ENCODE peak calls at places on chromosomes 7 and 10, in five cellular contexts. One of them, this sample, is unnamed.

GRCh38 chr10:71520042-71520441 is 123.3 kb downstream of the CDH23 start:
- DNase-seq in spleen: no peak
- DNase-seq in mammary epithelial cell: no peak
- DNase-seq in Peyer's patch: no peak
- DNase-seq in HepG2: no peak
- DNase-seq in this sample: no peak

GRCh38 chr7:46532571-46532970 is 611.5 kb upstream of the IGFBP3 start:
- DNase-seq in spleen: no peak
- DNase-seq in mammary epithelial cell: no peak
- DNase-seq in Peyer's patch: no peak
- DNase-seq in HepG2: no peak
- DNase-seq in this sample: no peak

GRCh38 chr7:157466473-157467261 is 129.9 kb downstream of the DNAJB6 start:
- DNase-seq in spleen: peak; percentile 37
- DNase-seq in mammary epithelial cell: no peak
- DNase-seq in Peyer's patch: no peak
- DNase-seq in HepG2: no peak
- DNase-seq in this sample: no peak

GRCh38 chr7:74289660-74290589 is 718 bp downstream of the CLIP2 start:
- DNase-seq in spleen: peak; percentile 88
- DNase-seq in mammary epithelial cell: no peak
- DNase-seq in Peyer's patch: peak; percentile 73
- DNase-seq in HepG2: no peak
- DNase-seq in this sample: peak; percentile 17

GRCh38 chr7:54188843-54189242 is 353.3 kb upstream of the VSTM2A start:
- DNase-seq in spleen: no peak
- DNase-seq in mammary epithelial cell: no peak
- DNase-seq in Peyer's patch: no peak
- DNase-seq in HepG2: no peak
- DNase-seq in this sample: no peak

GRCh38 chr10:58480321-58480720 is 32.4 kb upstream of the BICC1 start:
- DNase-seq in spleen: no peak
- DNase-seq in mammary epithelial cell: no peak
- DNase-seq in Peyer's patch: no peak
- DNase-seq in HepG2: no peak
- DNase-seq in this sample: no peak

GRCh38 chr10:112950714-112951348 is 784 bp downstream of the TCF7L2 start:
- DNase-seq in spleen: peak; percentile 80
- DNase-seq in mammary epithelial cell: peak; percentile 45
- DNase-seq in Peyer's patch: peak; percentile 64
- DNase-seq in HepG2: no peak
- DNase-seq in this sample: no peak

GRCh38 chr7:151232272-151233110 is at the start of gene CHPF2:
- DNase-seq in spleen: peak; percentile 99
- DNase-seq in mammary epithelial cell: peak; percentile 82
- DNase-seq in Peyer's patch: peak; percentile 90
- DNase-seq in HepG2: peak; percentile 66
- DNase-seq in this sample: peak; percentile 91

GRCh38 chr10:29783211-29783947 is 148.6 kb upstream of the SVIL start:
- DNase-seq in spleen: no peak
- DNase-seq in mammary epithelial cell: peak; percentile 55
- DNase-seq in Peyer's patch: no peak
- DNase-seq in HepG2: no peak
- DNase-seq in this sample: no peak

GRCh38 chr7:105806592-105807266 is 69.7 kb downstream of the ATXN7L1 start:
- DNase-seq in spleen: no peak
- DNase-seq in mammary epithelial cell: peak; percentile 72
- DNase-seq in Peyer's patch: no peak
- DNase-seq in HepG2: no peak
- DNase-seq in this sample: no peak

GRCh38 chr7:104984591-104985258 is 29.3 kb upstream of the KMT2E start:
- DNase-seq in spleen: no peak
- DNase-seq in mammary epithelial cell: no peak
- DNase-seq in Peyer's patch: no peak
- DNase-seq in HepG2: no peak
- DNase-seq in this sample: no peak

DNA sequence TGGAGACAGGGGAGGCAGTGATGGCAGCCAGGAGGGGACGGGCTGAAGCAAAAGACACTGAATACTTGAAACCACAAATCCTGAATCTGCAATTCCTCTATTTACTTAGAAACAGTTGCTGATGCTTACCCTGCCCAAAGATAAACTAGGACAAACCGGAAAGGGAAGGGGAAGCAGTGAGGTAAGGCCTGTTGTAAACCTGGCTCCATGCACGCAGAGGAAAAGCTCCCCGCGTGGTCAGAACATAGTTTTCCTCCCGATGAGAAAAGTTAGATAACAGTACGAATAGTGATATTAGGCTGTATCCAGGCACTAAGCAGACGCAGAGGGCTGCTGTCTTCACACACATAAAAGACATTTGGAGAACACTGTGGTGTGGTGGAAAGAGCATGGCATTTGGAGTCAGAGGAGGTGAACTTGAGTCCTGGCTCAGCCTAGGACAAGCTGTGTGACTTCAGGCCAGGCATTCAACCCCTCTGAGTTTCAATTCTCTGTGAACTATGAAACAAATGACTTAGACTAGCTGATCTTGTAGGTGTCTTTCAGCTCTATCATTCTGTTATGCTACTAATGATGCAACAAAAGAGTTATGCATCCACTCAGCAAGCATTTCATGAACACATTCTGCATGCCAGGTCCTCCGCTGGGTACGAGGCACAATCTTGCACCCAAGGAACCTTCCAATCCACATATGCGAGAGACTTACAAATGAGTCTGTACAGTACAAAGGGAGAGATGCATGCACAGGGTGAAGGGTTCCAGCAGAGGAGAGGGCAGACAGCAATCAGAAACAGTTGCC is 80.9 kb downstream of the SORBS1 start:
- DNase-seq in spleen: no peak
- DNase-seq in mammary epithelial cell: no peak
- DNase-seq in Peyer's patch: no peak
- DNase-seq in HepG2: no peak
- DNase-seq in this sample: no peak
- H3K4me1 ChIP-seq in spleen: peaks cover 19% of the 10 kb centered on the region
- H3K4me1 ChIP-seq in mammary epithelial cell: no peaks in the 10 kb centered on the region
- H3K4me1 ChIP-seq in Peyer's patch: peaks cover 3% of the 10 kb centered on the region
- H3K4me1 ChIP-seq in HepG2: peaks cover 85% of the 10 kb centered on the region
- H3K4me1 ChIP-seq in this sample: no peaks in the 10 kb centered on the region

DNA sequence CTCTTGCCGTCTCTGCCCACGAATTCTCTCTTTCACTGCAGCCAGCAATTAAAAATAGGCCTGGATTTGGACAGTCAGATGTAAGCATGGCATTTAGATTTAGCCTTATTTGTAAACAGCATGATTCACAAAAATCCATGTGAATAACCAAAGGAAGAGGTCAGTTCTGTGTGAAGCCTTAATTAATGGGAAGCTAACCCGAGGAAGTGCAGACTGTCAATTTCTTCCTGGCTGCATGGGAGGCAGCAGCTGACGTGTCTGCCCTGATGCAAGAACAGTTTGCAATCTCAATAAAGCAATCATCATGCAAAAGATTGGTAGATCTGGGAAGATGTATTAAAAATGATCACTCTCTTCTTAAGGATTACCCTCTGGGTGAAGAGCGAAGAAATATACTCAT is 526.5 kb upstream of the NRP1 start:
- DNase-seq in spleen: no peak
- DNase-seq in mammary epithelial cell: no peak
- DNase-seq in Peyer's patch: no peak
- DNase-seq in HepG2: no peak
- DNase-seq in this sample: no peak
- H3K27me3 ChIP-seq in spleen: no peaks in the 10 kb centered on the region
- H3K27me3 ChIP-seq in mammary epithelial cell: no peaks in the 10 kb centered on the region
- H3K27me3 ChIP-seq in Peyer's patch: no peaks in the 10 kb centered on the region
- H3K27me3 ChIP-seq in HepG2: no peaks in the 10 kb centered on the region
- H3K27me3 ChIP-seq in this sample: no peaks in the 10 kb centered on the region

GRCh38 chr10:110504111-110504735 is 6.5 kb downstream of the DUSP5 start:
- DNase-seq in spleen: no peak
- DNase-seq in mammary epithelial cell: peak; percentile 52
- DNase-seq in Peyer's patch: no peak
- DNase-seq in HepG2: no peak
- DNase-seq in this sample: peak; percentile 35
- H3K27ac ChIP-seq in spleen: peak overlapping the region; percentile 66
- H3K27ac ChIP-seq in mammary epithelial cell: peak overlapping the region; percentile 53
- H3K27ac ChIP-seq in Peyer's patch: peak overlapping the region; percentile 93
- H3K27ac ChIP-seq in HepG2: no peak overlapping the region
- H3K27ac ChIP-seq in this sample: peak overlapping the region; percentile 53

GRCh38 chr10:130025326-130025725 is 61.3 kb upstream of the EBF3 start:
- DNase-seq in spleen: no peak
- DNase-seq in mammary epithelial cell: no peak
- DNase-seq in Peyer's patch: no peak
- DNase-seq in HepG2: no peak
- DNase-seq in this sample: no peak

GRCh38 chr10:130022071-130022470 is 58.0 kb upstream of the EBF3 start:
- DNase-seq in spleen: no peak
- DNase-seq in mammary epithelial cell: no peak
- DNase-seq in Peyer's patch: no peak
- DNase-seq in HepG2: no peak
- DNase-seq in this sample: no peak

GRCh38 chr10:130024779-130025178 is 60.7 kb upstream of the EBF3 start:
- DNase-seq in spleen: no peak
- DNase-seq in mammary epithelial cell: no peak
- DNase-seq in Peyer's patch: no peak
- DNase-seq in HepG2: no peak
- DNase-seq in this sample: no peak

GRCh38 chr10:130022501-130023299 is 58.6 kb upstream of the EBF3 start:
- DNase-seq in spleen: peak; percentile 64
- DNase-seq in mammary epithelial cell: no peak
- DNase-seq in Peyer's patch: no peak
- DNase-seq in HepG2: no peak
- DNase-seq in this sample: no peak

GRCh38 chr10:130023454-130024230 is 59.6 kb upstream of the EBF3 start:
- DNase-seq in spleen: peak; percentile 67
- DNase-seq in mammary epithelial cell: no peak
- DNase-seq in Peyer's patch: no peak
- DNase-seq in HepG2: no peak
- DNase-seq in this sample: no peak
- H3K4me1 ChIP-seq in spleen: no peaks in the 10 kb centered on the region
- H3K4me1 ChIP-seq in mammary epithelial cell: no peaks in the 10 kb centered on the region
- H3K4me1 ChIP-seq in Peyer's patch: no peaks in the 10 kb centered on the region
- H3K4me1 ChIP-seq in HepG2: no peaks in the 10 kb centered on the region
- H3K4me1 ChIP-seq in this sample: no peaks in the 10 kb centered on the region

DNA sequence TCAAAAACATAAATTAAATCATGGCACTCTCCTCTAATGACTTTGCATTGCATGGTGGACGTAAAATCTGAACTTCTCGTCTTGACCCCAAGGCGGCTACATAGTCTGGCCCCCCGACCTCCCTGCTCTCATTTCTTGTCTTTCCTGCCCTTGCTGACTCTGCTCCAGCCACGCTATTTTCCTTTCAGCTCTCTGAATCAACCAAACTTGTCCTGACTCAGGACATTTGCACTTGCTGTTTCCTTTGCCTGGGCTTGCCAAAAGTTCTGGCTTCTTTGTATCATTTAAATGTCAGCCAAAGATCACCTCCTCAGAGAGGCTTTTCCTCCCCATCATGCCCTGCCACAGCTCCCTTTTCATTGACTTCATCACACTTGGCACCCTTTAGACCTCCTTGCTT is 107.7 kb upstream of the NFE2L3 start:
- DNase-seq in spleen: no peak
- DNase-seq in mammary epithelial cell: no peak
- DNase-seq in Peyer's patch: no peak
- DNase-seq in HepG2: no peak
- DNase-seq in this sample: no peak
- H3K27me3 ChIP-seq in spleen: no peaks in the 10 kb centered on the region
- H3K27me3 ChIP-seq in mammary epithelial cell: no peaks in the 10 kb centered on the region
- H3K27me3 ChIP-seq in Peyer's patch: no peaks in the 10 kb centered on the region
- H3K27me3 ChIP-seq in HepG2: no peaks in the 10 kb centered on the region
- H3K27me3 ChIP-seq in this sample: no peaks in the 10 kb centered on the region

GRCh38 chr10:121436630-121437311 is 161.5 kb downstream of the FGFR2 start:
- DNase-seq in spleen: no peak
- DNase-seq in mammary epithelial cell: no peak
- DNase-seq in Peyer's patch: no peak
- DNase-seq in HepG2: peak; percentile 28
- DNase-seq in this sample: no peak
- H3K27ac ChIP-seq in spleen: no peak overlapping the region
- H3K27ac ChIP-seq in mammary epithelial cell: no peak overlapping the region
- H3K27ac ChIP-seq in Peyer's patch: peak overlapping the region; percentile 2
- H3K27ac ChIP-seq in HepG2: no peak overlapping the region
- H3K27ac ChIP-seq in this sample: no peak overlapping the region

GRCh38 chr10:124710266-124710881 is 33.8 kb downstream of the FAM53B start:
- DNase-seq in spleen: peak; percentile 68
- DNase-seq in mammary epithelial cell: no peak
- DNase-seq in Peyer's patch: no peak
- DNase-seq in HepG2: no peak
- DNase-seq in this sample: no peak
- H3K4me1 ChIP-seq in spleen: peaks cover 100% of the 10 kb centered on the region
- H3K4me1 ChIP-seq in mammary epithelial cell: peaks cover 21% of the 10 kb centered on the region
- H3K4me1 ChIP-seq in Peyer's patch: peaks cover 10% of the 10 kb centered on the region
- H3K4me1 ChIP-seq in HepG2: peaks cover 72% of the 10 kb centered on the region
- H3K4me1 ChIP-seq in this sample: peaks cover 66% of the 10 kb centered on the region

GRCh38 chr7:159027803-159028455 is 116.7 kb downstream of the VIPR2 start:
- DNase-seq in spleen: no peak
- DNase-seq in mammary epithelial cell: peak; percentile 34
- DNase-seq in Peyer's patch: peak; percentile 58
- DNase-seq in HepG2: peak; percentile 12
- DNase-seq in this sample: no peak
- H3K27me3 ChIP-seq in spleen: peaks cover 11% of the 10 kb centered on the region
- H3K27me3 ChIP-seq in mammary epithelial cell: no peaks in the 10 kb centered on the region
- H3K27me3 ChIP-seq in Peyer's patch: no peaks in the 10 kb centered on the region
- H3K27me3 ChIP-seq in HepG2: peaks cover 2% of the 10 kb centered on the region
- H3K27me3 ChIP-seq in this sample: no peaks in the 10 kb centered on the region

This sample was measured in naive thymus-derived CD4-positive, alpha-beta T cell.